ENCODE peak calls at places on chromosomes 13 and 19, in seven cellular contexts. One of them, this sample, is unnamed.

GRCh38 chr19:38047641-38048040 is 140.6 kb downstream of the SIPA1L3 start:
- DNase-seq in renal cortical epithelial cell: no peak
- DNase-seq in kidney tubule cell: no peak
- DNase-seq in mucosa of descending colon: no peak
- DNase-seq in C1 segment of cervical spinal cord: no peak
- DNase-seq in KG1: no peak
- DNase-seq in neuronal stem cell: no peak
- DNase-seq in this sample: no peak

GRCh38 chr19:13441810-13442512 is 64.3 kb downstream of the CACNA1A start:
- DNase-seq in C1 segment of cervical spinal cord: no peak
- DNase-seq in neuronal stem cell: peak; percentile 79
- DNase-seq in renal cortical epithelial cell: peak; percentile 27
- DNase-seq in KG1: peak; percentile 26
- DNase-seq in kidney tubule cell: peak; percentile 39
- DNase-seq in mucosa of descending colon: peak; percentile 29
- DNase-seq in this sample: no peak

GRCh38 chr19:55654833-55655647 is at the start of gene U2AF2:
- DNase-seq in kidney tubule cell: peak; percentile 94
- DNase-seq in renal cortical epithelial cell: no peak
- DNase-seq in neuronal stem cell: peak; percentile 94
- DNase-seq in C1 segment of cervical spinal cord: peak; percentile 97
- DNase-seq in mucosa of descending colon: peak; percentile 99
- DNase-seq in KG1: peak; percentile 86
- DNase-seq in this sample: peak; percentile 31

GRCh38 chr19:51477343-51477742 is 996 bp upstream of the CEACAM18 start:
- DNase-seq in neuronal stem cell: no peak
- DNase-seq in renal cortical epithelial cell: no peak
- DNase-seq in kidney tubule cell: no peak
- DNase-seq in mucosa of descending colon: no peak
- DNase-seq in C1 segment of cervical spinal cord: no peak
- DNase-seq in KG1: no peak
- DNase-seq in this sample: no peak

GRCh38 chr13:29905845-29906244 is 55.4 kb upstream of the UBL3 start:
- DNase-seq in kidney tubule cell: no peak
- DNase-seq in KG1: no peak
- DNase-seq in renal cortical epithelial cell: peak; percentile 74
- DNase-seq in neuronal stem cell: no peak
- DNase-seq in C1 segment of cervical spinal cord: no peak
- DNase-seq in mucosa of descending colon: peak; percentile 56
- DNase-seq in this sample: no peak

GRCh38 chr13:19089315-19089714 is 92.3 kb downstream of the TUBA3C start:
- DNase-seq in mucosa of descending colon: no peak
- DNase-seq in neuronal stem cell: no peak
- DNase-seq in C1 segment of cervical spinal cord: no peak
- DNase-seq in kidney tubule cell: no peak
- DNase-seq in KG1: peak; percentile 17
- DNase-seq in renal cortical epithelial cell: no peak
- DNase-seq in this sample: no peak

GRCh38 chr19:3361384-3362216 is 4.8 kb upstream of the NFIC start:
- DNase-seq in neuronal stem cell: no peak
- DNase-seq in mucosa of descending colon: no peak
- DNase-seq in KG1: no peak
- DNase-seq in C1 segment of cervical spinal cord: no peak
- DNase-seq in renal cortical epithelial cell: no peak
- DNase-seq in kidney tubule cell: no peak
- DNase-seq in this sample: no peak

GRCh38 chr13:108121406-108121805 is 93.9 kb downstream of the LIG4 start:
- DNase-seq in neuronal stem cell: no peak
- DNase-seq in kidney tubule cell: no peak
- DNase-seq in mucosa of descending colon: no peak
- DNase-seq in KG1: no peak
- DNase-seq in renal cortical epithelial cell: no peak
- DNase-seq in C1 segment of cervical spinal cord: no peak
- DNase-seq in this sample: no peak

GRCh38 chr13:48176781-48177180 is 56.2 kb upstream of the ITM2B start:
- DNase-seq in KG1: no peak
- DNase-seq in kidney tubule cell: no peak
- DNase-seq in renal cortical epithelial cell: no peak
- DNase-seq in mucosa of descending colon: no peak
- DNase-seq in C1 segment of cervical spinal cord: no peak
- DNase-seq in neuronal stem cell: no peak
- DNase-seq in this sample: no peak

GRCh38 chr19:3148503-3148902 is 12.7 kb downstream of the GNA15 start:
- DNase-seq in kidney tubule cell: no peak
- DNase-seq in neuronal stem cell: no peak
- DNase-seq in C1 segment of cervical spinal cord: no peak
- DNase-seq in mucosa of descending colon: no peak
- DNase-seq in KG1: no peak
- DNase-seq in renal cortical epithelial cell: no peak
- DNase-seq in this sample: no peak

GRCh38 chr19:49592486-49593232 is 1.7 kb downstream of the PRR12 start:
- DNase-seq in mucosa of descending colon: peak; percentile 58
- DNase-seq in C1 segment of cervical spinal cord: no peak
- DNase-seq in kidney tubule cell: peak; percentile 33
- DNase-seq in KG1: peak; percentile 36
- DNase-seq in renal cortical epithelial cell: no peak
- DNase-seq in neuronal stem cell: no peak
- DNase-seq in this sample: no peak

GRCh38 chr19:8213827-8214672 is 4.9 kb downstream of the CERS4 start:
- DNase-seq in neuronal stem cell: no peak
- DNase-seq in kidney tubule cell: no peak
- DNase-seq in C1 segment of cervical spinal cord: no peak
- DNase-seq in KG1: no peak
- DNase-seq in mucosa of descending colon: no peak
- DNase-seq in renal cortical epithelial cell: no peak
- DNase-seq in this sample: no peak

GRCh38 chr13:32475403-32475802 is 47.5 kb upstream of the N4BP2L1 start:
- DNase-seq in mucosa of descending colon: no peak
- DNase-seq in KG1: no peak
- DNase-seq in neuronal stem cell: no peak
- DNase-seq in C1 segment of cervical spinal cord: no peak
- DNase-seq in renal cortical epithelial cell: no peak
- DNase-seq in kidney tubule cell: no peak
- DNase-seq in this sample: no peak

GRCh38 chr13:86051134-86052103 is 252.2 kb upstream of the SLITRK6 start:
- DNase-seq in C1 segment of cervical spinal cord: no peak
- DNase-seq in mucosa of descending colon: no peak
- DNase-seq in kidney tubule cell: peak; percentile 68
- DNase-seq in renal cortical epithelial cell: peak; percentile 87
- DNase-seq in neuronal stem cell: no peak
- DNase-seq in KG1: no peak
- DNase-seq in this sample: no peak

GRCh38 chr19:2431318-2432055 is 4.1 kb upstream of the TIMM13 start:
- DNase-seq in renal cortical epithelial cell: no peak
- DNase-seq in neuronal stem cell: no peak
- DNase-seq in C1 segment of cervical spinal cord: no peak
- DNase-seq in mucosa of descending colon: no peak
- DNase-seq in KG1: no peak
- DNase-seq in kidney tubule cell: no peak
- DNase-seq in this sample: no peak

GRCh38 chr13:76522083-76522755 is 364.0 kb downstream of the KCTD12 start:
- DNase-seq in mucosa of descending colon: no peak
- DNase-seq in neuronal stem cell: no peak
- DNase-seq in C1 segment of cervical spinal cord: no peak
- DNase-seq in kidney tubule cell: no peak
- DNase-seq in KG1: no peak
- DNase-seq in renal cortical epithelial cell: no peak
- DNase-seq in this sample: no peak

GRCh38 chr19:8451885-8452284 is 7.1 kb downstream of the HNRNPM start:
- DNase-seq in C1 segment of cervical spinal cord: no peak
- DNase-seq in KG1: no peak
- DNase-seq in renal cortical epithelial cell: peak; percentile 92
- DNase-seq in mucosa of descending colon: no peak
- DNase-seq in neuronal stem cell: no peak
- DNase-seq in kidney tubule cell: peak; percentile 87
- DNase-seq in this sample: no peak

GRCh38 chr19:45668342-45668871 is 386 bp downstream of the GIPR start:
- DNase-seq in C1 segment of cervical spinal cord: no peak
- DNase-seq in kidney tubule cell: no peak
- DNase-seq in mucosa of descending colon: peak; percentile 53
- DNase-seq in KG1: no peak
- DNase-seq in renal cortical epithelial cell: no peak
- DNase-seq in neuronal stem cell: no peak
- DNase-seq in this sample: no peak

GRCh38 chr19:55210120-55210493 is 806 bp upstream of the PTPRH start:
- DNase-seq in mucosa of descending colon: no peak
- DNase-seq in renal cortical epithelial cell: peak; percentile 97
- DNase-seq in neuronal stem cell: no peak
- DNase-seq in C1 segment of cervical spinal cord: no peak
- DNase-seq in kidney tubule cell: peak; percentile 97
- DNase-seq in KG1: no peak
- DNase-seq in this sample: peak; percentile 95

GRCh38 chr19:55684946-55685681 is 10.1 kb downstream of the EPN1 start:
- DNase-seq in kidney tubule cell: no peak
- DNase-seq in KG1: no peak
- DNase-seq in neuronal stem cell: no peak
- DNase-seq in renal cortical epithelial cell: no peak
- DNase-seq in mucosa of descending colon: peak; percentile 41
- DNase-seq in C1 segment of cervical spinal cord: no peak
- DNase-seq in this sample: no peak

GRCh38 chr13:110546933-110547332 is 14.6 kb downstream of the RAB20 start:
- DNase-seq in kidney tubule cell: peak; percentile 88
- DNase-seq in KG1: no peak
- DNase-seq in mucosa of descending colon: peak; percentile 86
- DNase-seq in C1 segment of cervical spinal cord: no peak
- DNase-seq in renal cortical epithelial cell: peak; percentile 92
- DNase-seq in neuronal stem cell: no peak
- DNase-seq in this sample: peak; percentile 19

GRCh38 chr19:46015961-46016425 is 6.9 kb downstream of the PGLYRP1 start:
- DNase-seq in mucosa of descending colon: peak; percentile 51
- DNase-seq in neuronal stem cell: no peak
- DNase-seq in kidney tubule cell: no peak
- DNase-seq in KG1: no peak
- DNase-seq in C1 segment of cervical spinal cord: no peak
- DNase-seq in renal cortical epithelial cell: no peak
- DNase-seq in this sample: no peak

GRCh38 chr13:46103037-46103436 is 1.8 kb downstream of the CPB2 start:
- DNase-seq in C1 segment of cervical spinal cord: no peak
- DNase-seq in kidney tubule cell: no peak
- DNase-seq in renal cortical epithelial cell: no peak
- DNase-seq in KG1: no peak
- DNase-seq in neuronal stem cell: no peak
- DNase-seq in mucosa of descending colon: no peak
- DNase-seq in this sample: no peak

GRCh38 chr13:79307866-79308298 is 98.2 kb downstream of the RBM26 start:
- DNase-seq in renal cortical epithelial cell: peak; percentile 37
- DNase-seq in neuronal stem cell: no peak
- DNase-seq in kidney tubule cell: peak; percentile 29
- DNase-seq in C1 segment of cervical spinal cord: no peak
- DNase-seq in KG1: no peak
- DNase-seq in mucosa of descending colon: no peak
- DNase-seq in this sample: no peak

GRCh38 chr13:21231426-21231945 is 55.0 kb downstream of the MRPL57 start:
- DNase-seq in mucosa of descending colon: no peak
- DNase-seq in KG1: no peak
- DNase-seq in neuronal stem cell: no peak
- DNase-seq in kidney tubule cell: no peak
- DNase-seq in C1 segment of cervical spinal cord: no peak
- DNase-seq in renal cortical epithelial cell: no peak
- DNase-seq in this sample: no peak

GRCh38 chr13:58795715-58796114 is 1164.2 kb downstream of the PCDH17 start:
- DNase-seq in renal cortical epithelial cell: no peak
- DNase-seq in mucosa of descending colon: no peak
- DNase-seq in KG1: no peak
- DNase-seq in C1 segment of cervical spinal cord: no peak
- DNase-seq in neuronal stem cell: no peak
- DNase-seq in kidney tubule cell: no peak
- DNase-seq in this sample: no peak

GRCh38 chr19:39825531-39826076 is 8.4 kb downstream of the DYRK1B start:
- DNase-seq in C1 segment of cervical spinal cord: no peak
- DNase-seq in mucosa of descending colon: no peak
- DNase-seq in KG1: no peak
- DNase-seq in neuronal stem cell: no peak
- DNase-seq in kidney tubule cell: no peak
- DNase-seq in renal cortical epithelial cell: no peak
- DNase-seq in this sample: no peak

GRCh38 chr13:105948143-105948542 is 587.3 kb downstream of the EFNB2 start:
- DNase-seq in renal cortical epithelial cell: no peak
- DNase-seq in kidney tubule cell: no peak
- DNase-seq in mucosa of descending colon: no peak
- DNase-seq in KG1: no peak
- DNase-seq in C1 segment of cervical spinal cord: no peak
- DNase-seq in neuronal stem cell: no peak
- DNase-seq in this sample: no peak

GRCh38 chr19:13122275-13122878 is 4.3 kb downstream of the NACC1 start:
- DNase-seq in C1 segment of cervical spinal cord: no peak
- DNase-seq in kidney tubule cell: no peak
- DNase-seq in KG1: no peak
- DNase-seq in renal cortical epithelial cell: no peak
- DNase-seq in mucosa of descending colon: no peak
- DNase-seq in neuronal stem cell: no peak
- DNase-seq in this sample: no peak

GRCh38 chr13:21014666-21015170 is 46.7 kb downstream of the LATS2 start:
- DNase-seq in KG1: no peak
- DNase-seq in kidney tubule cell: peak; percentile 78
- DNase-seq in renal cortical epithelial cell: peak; percentile 74
- DNase-seq in C1 segment of cervical spinal cord: no peak
- DNase-seq in mucosa of descending colon: no peak
- DNase-seq in neuronal stem cell: no peak
- DNase-seq in this sample: peak; percentile 62

GRCh38 chr13:78997902-78998654 is 339.1 kb upstream of the OBI1 start:
- DNase-seq in C1 segment of cervical spinal cord: no peak
- DNase-seq in neuronal stem cell: no peak
- DNase-seq in kidney tubule cell: no peak
- DNase-seq in renal cortical epithelial cell: no peak
- DNase-seq in KG1: no peak
- DNase-seq in mucosa of descending colon: no peak
- DNase-seq in this sample: no peak

GRCh38 chr13:82817133-82817532 is 1065.1 kb downstream of the SLITRK1 start:
- DNase-seq in mucosa of descending colon: no peak
- DNase-seq in KG1: no peak
- DNase-seq in kidney tubule cell: no peak
- DNase-seq in renal cortical epithelial cell: no peak
- DNase-seq in neuronal stem cell: no peak
- DNase-seq in C1 segment of cervical spinal cord: no peak
- DNase-seq in this sample: no peak

GRCh38 chr13:48909088-48909389 is 66.7 kb upstream of the FNDC3A start:
- DNase-seq in C1 segment of cervical spinal cord: no peak
- DNase-seq in renal cortical epithelial cell: no peak
- DNase-seq in neuronal stem cell: no peak
- DNase-seq in mucosa of descending colon: no peak
- DNase-seq in kidney tubule cell: no peak
- DNase-seq in KG1: no peak
- DNase-seq in this sample: no peak

GRCh38 chr13:72431981-72432617 is 295.3 kb downstream of the MZT1 start:
- DNase-seq in neuronal stem cell: no peak
- DNase-seq in mucosa of descending colon: no peak
- DNase-seq in C1 segment of cervical spinal cord: no peak
- DNase-seq in KG1: no peak
- DNase-seq in renal cortical epithelial cell: no peak
- DNase-seq in kidney tubule cell: no peak
- DNase-seq in this sample: no peak

GRCh38 chr13:43760257-43760656 is 26.5 kb downstream of the ENOX1 start:
- DNase-seq in renal cortical epithelial cell: no peak
- DNase-seq in neuronal stem cell: no peak
- DNase-seq in mucosa of descending colon: no peak
- DNase-seq in KG1: no peak
- DNase-seq in kidney tubule cell: no peak
- DNase-seq in C1 segment of cervical spinal cord: no peak
- DNase-seq in this sample: no peak

GRCh38 chr19:33442706-33443105 is 69.2 kb downstream of the CEBPG start:
- DNase-seq in kidney tubule cell: no peak
- DNase-seq in C1 segment of cervical spinal cord: no peak
- DNase-seq in mucosa of descending colon: no peak
- DNase-seq in renal cortical epithelial cell: no peak
- DNase-seq in neuronal stem cell: no peak
- DNase-seq in KG1: no peak
- DNase-seq in this sample: no peak